ENCODE peak calls at places on chromosomes 12 and 14, in six cellular contexts. G, O, W, P, I and C are unnamed samples.

GRCh38 chr14:101980700-101981099 is 16.3 kb downstream of the DYNC1H1 start:
- DNase-seq in W (peak; percentile 73), G (peak; percentile 98), I (peak; percentile 92), P (peak; percentile 82), O (no peak), C (no peak)

GRCh38 chr12:52778833-52779232 is 1.7 kb upstream of the KRT76 start:
- DNase-seq in O (no peak), G (no peak), P (no peak), W (no peak), I (no peak), C (no peak)

GRCh38 chr14:99260652-99261551 is 11.1 kb downstream of the BCL11B start:
- DNase-seq in W (no peak), O (peak; percentile 46), G (no peak), P (no peak), I (no peak), C (peak; percentile 62)

GRCh38 chr12:127431177-127431576 is 835.8 kb upstream of the TMEM132C start:
- DNase-seq in O (no peak), G (no peak), I (no peak), W (no peak), P (no peak), C (no peak)

GRCh38 chr14:46378248-46378647 is 273.3 kb downstream of the RPL10L start:
- DNase-seq in W (no peak), P (no peak), G (no peak), O (no peak), I (peak; percentile 2), C (no peak)

GRCh38 chr12:14892726-14893442 is 7.2 kb upstream of the MGP start:
- DNase-seq in W (no peak), G (peak; percentile 11), I (no peak), O (no peak), P (no peak), C (no peak)

GRCh38 chr14:102593841-102594170 is 1.4 kb downstream of the RCOR1 start:
- DNase-seq in I (no peak), O (no peak), G (peak; percentile 10), P (no peak), W (no peak), C (no peak)

GRCh38 chr14:32049361-32050103 is 27.6 kb upstream of the ARHGAP5 start:
- DNase-seq in O (no peak), I (no peak), G (no peak), P (no peak), W (no peak), C (no peak)

GRCh38 chr14:101088714-101089113 is 185.2 kb upstream of the RTL1 start:
- DNase-seq in G (no peak), P (no peak), W (no peak), I (no peak), O (no peak), C (no peak)

GRCh38 chr14:44910826-44911225 is 50.9 kb downstream of the KLHL28 start:
- DNase-seq in I (no peak), G (no peak), W (no peak), P (no peak), O (no peak), C (no peak)

GRCh38 chr14:75205586-75205985 is 29.2 kb upstream of the TMED10 start:
- DNase-seq in O (no peak), W (no peak), I (no peak), P (no peak), G (peak; percentile 45), C (peak; percentile 13)